ENCODE peak calls at places on chromosomes 11 and 22, in nine cellular contexts. One of them, this sample, is unnamed.

GRCh38 chr11:2298131-2298794 is 3.5 kb downstream of the C11orf21 start:
- DNase-seq in GM12891: no peak
- DNase-seq in A549: no peak
- DNase-seq in body of pancreas: peak
- DNase-seq in breast epithelium: no peak
- DNase-seq in IMR-90: no peak
- DNase-seq in prostate gland: no peak
- DNase-seq in testis: peak
- DNase-seq in NB4: no peak
- DNase-seq in this sample: no peak

GRCh38 chr11:124311677-124312076 is 2.1 kb downstream of the OR8D1 start:
- DNase-seq in GM12891: no peak
- DNase-seq in A549: no peak
- DNase-seq in body of pancreas: no peak
- DNase-seq in breast epithelium: no peak
- DNase-seq in IMR-90: no peak
- DNase-seq in prostate gland: no peak
- DNase-seq in testis: no peak
- DNase-seq in NB4: no peak
- DNase-seq in this sample: no peak

GRCh38 chr11:74870485-74870884 is 78.4 kb downstream of the XRRA1 start:
- DNase-seq in GM12891: peak
- DNase-seq in A549: peak
- DNase-seq in body of pancreas: no peak
- DNase-seq in breast epithelium: no peak
- DNase-seq in IMR-90: peak
- DNase-seq in prostate gland: no peak
- DNase-seq in testis: no peak
- DNase-seq in NB4: peak
- DNase-seq in this sample: peak

GRCh38 chr22:45642966-45643365 is 28.7 kb upstream of the ATXN10 start:
- DNase-seq in GM12891: no peak
- DNase-seq in A549: no peak
- DNase-seq in body of pancreas: no peak
- DNase-seq in breast epithelium: no peak
- DNase-seq in IMR-90: no peak
- DNase-seq in prostate gland: no peak
- DNase-seq in testis: no peak
- DNase-seq in NB4: no peak
- DNase-seq in this sample: no peak

GRCh38 chr22:48973694-48974041 is 854.0 kb downstream of the BRD1 start:
- DNase-seq in GM12891: no peak
- DNase-seq in A549: no peak
- DNase-seq in body of pancreas: no peak
- DNase-seq in breast epithelium: no peak
- DNase-seq in IMR-90: no peak
- DNase-seq in prostate gland: no peak
- DNase-seq in testis: no peak
- DNase-seq in NB4: no peak
- DNase-seq in this sample: no peak

GRCh38 chr11:132177106-132177505 is 806.7 kb downstream of the NTM start:
- DNase-seq in GM12891: no peak
- DNase-seq in A549: no peak
- DNase-seq in body of pancreas: no peak
- DNase-seq in breast epithelium: no peak
- DNase-seq in IMR-90: peak
- DNase-seq in prostate gland: no peak
- DNase-seq in testis: no peak
- DNase-seq in NB4: peak
- DNase-seq in this sample: no peak

GRCh38 chr11:93648168-93648567 is 13.3 kb upstream of the CEP295 start:
- DNase-seq in GM12891: no peak
- DNase-seq in A549: peak
- DNase-seq in body of pancreas: no peak
- DNase-seq in breast epithelium: no peak
- DNase-seq in IMR-90: peak
- DNase-seq in prostate gland: no peak
- DNase-seq in testis: no peak
- DNase-seq in NB4: peak
- DNase-seq in this sample: no peak

GRCh38 chr11:83681944-83682644 is 395.9 kb upstream of the CCDC90B start:
- DNase-seq in GM12891: no peak
- DNase-seq in A549: no peak
- DNase-seq in body of pancreas: no peak
- DNase-seq in breast epithelium: no peak
- DNase-seq in IMR-90: no peak
- DNase-seq in prostate gland: peak
- DNase-seq in testis: no peak
- DNase-seq in NB4: no peak
- DNase-seq in this sample: no peak

GRCh38 chr11:47946682-47947575 is 33.4 kb upstream of the PTPRJ start:
- DNase-seq in GM12891: no peak
- DNase-seq in A549: peak
- DNase-seq in body of pancreas: peak
- DNase-seq in breast epithelium: peak
- DNase-seq in IMR-90: peak
- DNase-seq in prostate gland: peak
- DNase-seq in testis: peak
- DNase-seq in NB4: peak
- DNase-seq in this sample: peak

GRCh38 chr22:27534720-27535125 is 266.8 kb downstream of the MN1 start:
- DNase-seq in GM12891: no peak
- DNase-seq in A549: peak
- DNase-seq in body of pancreas: no peak
- DNase-seq in breast epithelium: no peak
- DNase-seq in IMR-90: peak
- DNase-seq in prostate gland: no peak
- DNase-seq in testis: no peak
- DNase-seq in NB4: no peak
- DNase-seq in this sample: no peak

GRCh38 chr11:87453531-87454089 is 415.9 kb downstream of the TMEM135 start:
- DNase-seq in GM12891: no peak
- DNase-seq in A549: no peak
- DNase-seq in body of pancreas: no peak
- DNase-seq in breast epithelium: no peak
- DNase-seq in IMR-90: no peak
- DNase-seq in prostate gland: no peak
- DNase-seq in testis: no peak
- DNase-seq in NB4: no peak
- DNase-seq in this sample: no peak

GRCh38 chr11:64267207-64267945 is 16.0 kb downstream of the PLCB3 start:
- DNase-seq in GM12891: no peak
- DNase-seq in A549: no peak
- DNase-seq in body of pancreas: no peak
- DNase-seq in breast epithelium: no peak
- DNase-seq in IMR-90: no peak
- DNase-seq in prostate gland: no peak
- DNase-seq in testis: peak
- DNase-seq in NB4: no peak
- DNase-seq in this sample: no peak

GRCh38 chr11:101441747-101442146 is 142.1 kb downstream of the TRPC6 start:
- DNase-seq in GM12891: no peak
- DNase-seq in A549: no peak
- DNase-seq in body of pancreas: peak
- DNase-seq in breast epithelium: peak
- DNase-seq in IMR-90: no peak
- DNase-seq in prostate gland: peak
- DNase-seq in testis: no peak
- DNase-seq in NB4: no peak
- DNase-seq in this sample: no peak

GRCh38 chr11:116109228-116109627 is 605.0 kb upstream of the CADM1 start:
- DNase-seq in GM12891: no peak
- DNase-seq in A549: peak
- DNase-seq in body of pancreas: no peak
- DNase-seq in breast epithelium: no peak
- DNase-seq in IMR-90: peak
- DNase-seq in prostate gland: no peak
- DNase-seq in testis: no peak
- DNase-seq in NB4: peak
- DNase-seq in this sample: peak

GRCh38 chr11:60318726-60319125 is 8.3 kb upstream of the MS4A6E start:
- DNase-seq in GM12891: no peak
- DNase-seq in A549: no peak
- DNase-seq in body of pancreas: no peak
- DNase-seq in breast epithelium: no peak
- DNase-seq in IMR-90: no peak
- DNase-seq in prostate gland: no peak
- DNase-seq in testis: no peak
- DNase-seq in NB4: no peak
- DNase-seq in this sample: no peak

GRCh38 chr11:57318178-57318577 is 6.6 kb downstream of the TNKS1BP1 start:
- DNase-seq in GM12891: no peak
- DNase-seq in A549: no peak
- DNase-seq in body of pancreas: no peak
- DNase-seq in breast epithelium: no peak
- DNase-seq in IMR-90: peak
- DNase-seq in prostate gland: no peak
- DNase-seq in testis: peak
- DNase-seq in NB4: no peak
- DNase-seq in this sample: no peak

GRCh38 chr11:76653674-76654309 is 16.8 kb downstream of the LRRC32 start:
- DNase-seq in GM12891: no peak
- DNase-seq in A549: no peak
- DNase-seq in body of pancreas: no peak
- DNase-seq in breast epithelium: peak
- DNase-seq in IMR-90: peak
- DNase-seq in prostate gland: no peak
- DNase-seq in testis: peak
- DNase-seq in NB4: no peak
- DNase-seq in this sample: no peak
- TF ChIP-seq POLR2A in GM12891: no peak
- TF ChIP-seq POLR2A in A549: no peak
- TF ChIP-seq POLR2A in body of pancreas: no peak
- TF ChIP-seq POLR2A in breast epithelium: no peak
- TF ChIP-seq POLR2A in IMR-90: no peak
- TF ChIP-seq POLR2A in prostate gland: no peak
- TF ChIP-seq POLR2A in testis: no peak
- TF ChIP-seq POLR2A in NB4: no peak
- TF ChIP-seq POLR2A in this sample: no peak

GRCh38 chr22:36510384-36510783 is 3.5 kb upstream of the FOXRED2 start:
- DNase-seq in GM12891: no peak
- DNase-seq in A549: no peak
- DNase-seq in body of pancreas: no peak
- DNase-seq in breast epithelium: no peak
- DNase-seq in IMR-90: no peak
- DNase-seq in prostate gland: no peak
- DNase-seq in testis: no peak
- DNase-seq in NB4: peak
- DNase-seq in this sample: no peak
- TF ChIP-seq POLR2A in GM12891: peak
- TF ChIP-seq POLR2A in A549: no peak
- TF ChIP-seq POLR2A in body of pancreas: no peak
- TF ChIP-seq POLR2A in breast epithelium: no peak
- TF ChIP-seq POLR2A in IMR-90: no peak
- TF ChIP-seq POLR2A in prostate gland: no peak
- TF ChIP-seq POLR2A in testis: no peak
- TF ChIP-seq POLR2A in NB4: no peak
- TF ChIP-seq POLR2A in this sample: no peak

DNA sequence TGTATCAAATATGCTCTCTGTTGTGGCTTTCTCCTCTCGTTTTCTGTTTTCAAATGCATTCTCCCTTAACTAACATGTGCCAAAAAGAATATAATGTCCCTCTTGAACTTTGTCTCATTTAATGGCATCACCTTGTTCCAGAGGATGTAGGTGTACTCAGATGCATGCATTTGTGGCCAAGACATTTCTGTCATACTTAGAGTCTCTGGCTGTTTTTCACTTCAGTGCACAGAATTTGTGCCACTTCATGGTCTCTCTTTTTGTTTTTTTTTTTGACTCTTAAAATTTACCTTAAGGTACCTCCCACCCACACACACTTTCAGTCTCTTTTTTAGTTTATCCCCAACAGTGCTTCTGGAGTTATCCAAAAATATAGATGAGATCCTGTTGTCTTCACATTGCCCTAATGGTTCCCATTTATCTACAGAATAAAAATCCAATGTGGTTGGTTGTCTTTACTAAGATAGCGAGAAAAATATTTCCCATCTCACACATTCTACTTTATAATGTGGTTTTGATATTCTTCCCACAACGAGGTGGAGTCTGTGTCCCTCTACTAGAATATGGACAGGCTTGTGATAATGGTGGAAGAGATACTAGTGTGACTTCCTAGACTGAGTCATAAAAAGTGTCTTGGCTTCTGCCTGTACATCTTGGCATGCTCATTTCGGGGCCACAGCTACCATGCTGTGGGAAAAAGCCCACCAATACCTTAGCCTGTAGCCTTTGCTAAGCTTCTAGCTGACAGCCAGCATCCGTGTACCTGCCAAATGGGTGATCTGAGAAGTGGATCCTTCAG is 125.8 kb downstream of the DDX10 start:
- DNase-seq in GM12891: no peak
- DNase-seq in A549: no peak
- DNase-seq in body of pancreas: no peak
- DNase-seq in breast epithelium: no peak
- DNase-seq in IMR-90: no peak
- DNase-seq in prostate gland: no peak
- DNase-seq in testis: no peak
- DNase-seq in NB4: no peak
- DNase-seq in this sample: no peak
- TF ChIP-seq POLR2A in GM12891: no peak
- TF ChIP-seq POLR2A in A549: no peak
- TF ChIP-seq POLR2A in body of pancreas: no peak
- TF ChIP-seq POLR2A in breast epithelium: no peak
- TF ChIP-seq POLR2A in IMR-90: no peak
- TF ChIP-seq POLR2A in prostate gland: no peak
- TF ChIP-seq POLR2A in testis: no peak
- TF ChIP-seq POLR2A in NB4: no peak
- TF ChIP-seq POLR2A in this sample: no peak

GRCh38 chr11:705646-706438 is at the start of gene EPS8L2:
- DNase-seq in GM12891: no peak
- DNase-seq in A549: peak
- DNase-seq in body of pancreas: peak
- DNase-seq in breast epithelium: peak
- DNase-seq in IMR-90: no peak
- DNase-seq in prostate gland: peak
- DNase-seq in testis: no peak
- DNase-seq in NB4: no peak
- DNase-seq in this sample: no peak

GRCh38 chr11:706439-706956 is 467 bp downstream of the EPS8L2 start:
- DNase-seq in GM12891: no peak
- DNase-seq in A549: peak
- DNase-seq in body of pancreas: peak
- DNase-seq in breast epithelium: no peak
- DNase-seq in IMR-90: peak
- DNase-seq in prostate gland: peak
- DNase-seq in testis: no peak
- DNase-seq in NB4: no peak
- DNase-seq in this sample: peak

GRCh38 chr11:708511-708910 is 2.5 kb downstream of the EPS8L2 start:
- DNase-seq in GM12891: no peak
- DNase-seq in A549: no peak
- DNase-seq in body of pancreas: no peak
- DNase-seq in breast epithelium: no peak
- DNase-seq in IMR-90: no peak
- DNase-seq in prostate gland: no peak
- DNase-seq in testis: no peak
- DNase-seq in NB4: no peak
- DNase-seq in this sample: no peak

GRCh38 chr11:707817-708420 is 1.9 kb downstream of the EPS8L2 start:
- DNase-seq in GM12891: no peak
- DNase-seq in A549: no peak
- DNase-seq in body of pancreas: peak
- DNase-seq in breast epithelium: no peak
- DNase-seq in IMR-90: no peak
- DNase-seq in prostate gland: no peak
- DNase-seq in testis: no peak
- DNase-seq in NB4: no peak
- DNase-seq in this sample: peak

GRCh38 chr11:706957-707816 is 1.2 kb downstream of the EPS8L2 start:
- DNase-seq in GM12891: no peak
- DNase-seq in A549: peak
- DNase-seq in body of pancreas: peak
- DNase-seq in breast epithelium: no peak
- DNase-seq in IMR-90: no peak
- DNase-seq in prostate gland: peak
- DNase-seq in testis: no peak
- DNase-seq in NB4: no peak
- DNase-seq in this sample: peak
- TF ChIP-seq POLR2A in GM12891: no peak
- TF ChIP-seq POLR2A in A549: peak
- TF ChIP-seq POLR2A in body of pancreas: no peak
- TF ChIP-seq POLR2A in breast epithelium: no peak
- TF ChIP-seq POLR2A in IMR-90: no peak
- TF ChIP-seq POLR2A in prostate gland: peak
- TF ChIP-seq POLR2A in testis: no peak
- TF ChIP-seq POLR2A in NB4: no peak
- TF ChIP-seq POLR2A in this sample: peak